ENCODE peak calls at places on chromosomes 5 and 9, in nine cellular contexts. L, Q, A, H, N, Y, X, M and V are unnamed samples.

GRCh38 chr5:54022156-54022685 is 288.2 kb downstream of the ARL15 start:
- DNase-seq in A (no peak), L (no peak), M (no peak), X (no peak), N (no peak), Q (no peak), Y (no peak), H (no peak), V (no peak)

GRCh38 chr5:32790411-32790951 is 79.4 kb downstream of the NPR3 start:
- DNase-seq in Q (no peak), L (no peak), N (no peak), Y (peak), H (no peak), X (no peak), A (no peak), M (no peak), V (peak)

GRCh38 chr5:31954091-31954490 is 220.0 kb downstream of the GOLPH3 start:
- DNase-seq in Y (peak), N (no peak), L (no peak), H (no peak), X (no peak), Q (no peak), A (no peak), M (no peak), V (no peak)

GRCh38 chr5:17132444-17133083 is 84.9 kb upstream of the BASP1 start:
- DNase-seq in X (peak), Q (peak), H (no peak), M (no peak), A (no peak), Y (peak), N (no peak), L (peak), V (peak)

GRCh38 chr9:136152543-136152866 is 33.8 kb upstream of the TMEM250 start:
- DNase-seq in X (no peak), Y (no peak), L (no peak), A (no peak), H (no peak), M (no peak), Q (no peak), N (no peak), V (no peak)

GRCh38 chr5:377326-377981 is 55.9 kb downstream of the AHRR start:
- DNase-seq in N (no peak), M (no peak), L (no peak), Q (no peak), Y (no peak), H (no peak), A (peak), X (no peak), V (no peak)

GRCh38 chr5:151682240-151682639 is 4.5 kb downstream of the SPARC start:
- DNase-seq in X (no peak), Q (peak), A (no peak), Y (peak), M (no peak), N (no peak), H (no peak), L (no peak), V (no peak)

GRCh38 chr9:130426883-130427282 is 17.9 kb upstream of the ASS1 start:
- DNase-seq in H (peak), N (no peak), A (no peak), Y (peak), M (no peak), X (peak), Q (no peak), L (peak), V (no peak)

GRCh38 chr5:119269061-119269579 is 86.7 kb upstream of the TNFAIP8 start:
- DNase-seq in A (peak), L (peak), H (peak), N (no peak), Y (peak), M (no peak), X (peak), Q (peak), V (peak)

GRCh38 chr5:51618234-51618633 is 235.0 kb downstream of the ISL1 start:
- DNase-seq in H (no peak), N (no peak), X (no peak), A (no peak), Y (no peak), L (no peak), Q (no peak), M (no peak), V (peak)

GRCh38 chr9:543478-543877 is 298.0 kb upstream of the DMRT1 start:
- DNase-seq in Q (no peak), L (no peak), H (no peak), Y (no peak), M (no peak), N (no peak), X (no peak), A (no peak), V (no peak)

GRCh38 chr9:6218099-6218502 is 2.5 kb downstream of the IL33 start:
- DNase-seq in H (no peak), X (peak), A (no peak), Y (no peak), M (no peak), L (no peak), Q (no peak), N (no peak), V (peak)

GRCh38 chr9:17462869-17463464 is 115.9 kb upstream of the SH3GL2 start:
- DNase-seq in M (no peak), H (peak), Q (peak), X (peak), N (no peak), A (no peak), Y (peak), L (peak), V (peak)

GRCh38 chr5:142445266-142445665 is 120.4 kb upstream of the SPRY4 start:
- DNase-seq in A (no peak), Q (peak), M (no peak), H (no peak), X (peak), Y (peak), N (no peak), L (no peak), V (no peak)

GRCh38 chr5:72871358-72872024 is 55.0 kb downstream of the TNPO1 start:
- DNase-seq in N (no peak), Q (no peak), M (no peak), L (no peak), H (no peak), X (peak), Y (no peak), A (no peak), V (peak)

GRCh38 chr9:74960548-74960947 is 7.8 kb upstream of the C9orf40 start:
- DNase-seq in A (no peak), H (no peak), Q (no peak), M (no peak), X (peak), L (no peak), N (no peak), Y (peak), V (no peak)

GRCh38 chr5:94376672-94377345 is 241.6 kb downstream of the KIAA0825 start:
- DNase-seq in H (peak), A (no peak), X (peak), N (no peak), Q (no peak), L (no peak), M (no peak), Y (no peak), V (peak)

GRCh38 chr5:56693220-56693579 is 122.1 kb upstream of the MAP3K1 start:
- DNase-seq in M (no peak), A (no peak), H (no peak), N (no peak), Q (no peak), Y (no peak), X (no peak), L (no peak), V (no peak)

GRCh38 chr9:25702536-25702935 is 24.3 kb upstream of the TUSC1 start:
- DNase-seq in H (no peak), X (no peak), Y (no peak), L (no peak), A (no peak), N (no peak), M (no peak), Q (no peak), V (no peak)

GRCh38 chr9:22452415-22453010 is 5.9 kb downstream of the DMRTA1 start:
- DNase-seq in Q (peak), L (peak), H (no peak), A (peak), N (no peak), M (peak), Y (peak), X (peak), V (peak)

GRCh38 chr5:77871946-77872345 is 95.8 kb upstream of the TBCA start:
- DNase-seq in H (no peak), N (no peak), A (no peak), X (no peak), L (no peak), Q (no peak), M (no peak), Y (no peak), V (no peak)

GRCh38 chr9:19028835-19029451 is 4.1 kb downstream of the SAXO1 start:
- DNase-seq in H (peak), Q (peak), Y (peak), L (peak), N (no peak), A (peak), M (no peak), X (peak), V (peak)

GRCh38 chr9:72828281-72828731 is 124.5 kb downstream of the ALDH1A1 start:
- DNase-seq in X (peak), L (no peak), A (no peak), H (no peak), M (no peak), Y (peak), Q (peak), N (no peak), V (peak)

GRCh38 chr5:131595088-131596033 is 39.7 kb downstream of the RAPGEF6 start:
- DNase-seq in Y (no peak), A (no peak), L (no peak), Q (no peak), H (no peak), N (no peak), X (no peak), M (no peak), V (no peak)

GRCh38 chr5:28779161-28779754 is 1740.9 kb upstream of the CDH9 start:
- DNase-seq in M (no peak), N (no peak), H (no peak), A (no peak), Q (no peak), Y (no peak), X (peak), L (peak), V (peak)

GRCh38 chr5:127396490-127397155 is 106.0 kb downstream of the MEGF10 start:
- DNase-seq in M (no peak), A (no peak), H (no peak), Y (no peak), X (no peak), Q (no peak), L (no peak), N (no peak), V (no peak)

GRCh38 chr5:127176769-127177168 is 103.5 kb upstream of the C5orf63 start:
- DNase-seq in L (no peak), A (no peak), Q (no peak), N (no peak), X (no peak), Y (no peak), M (no peak), H (peak), V (peak)

GRCh38 chr5:27472875-27473274 is 434.5 kb upstream of the CDH9 start:
- DNase-seq in Y (no peak), X (peak), L (no peak), N (no peak), M (no peak), A (no peak), H (no peak), Q (peak), V (no peak)

GRCh38 chr9:130212543-130213297 is 40.5 kb downstream of the NCS1 start:
- DNase-seq in N (no peak), H (no peak), Q (no peak), X (no peak), M (no peak), A (no peak), L (no peak), Y (no peak), V (no peak)

GRCh38 chr9:135410831-135411473 is 68.6 kb upstream of the PPP1R26 start:
- DNase-seq in H (no peak), M (no peak), L (no peak), Q (no peak), Y (no peak), X (peak), N (no peak), A (no peak), V (no peak)

GRCh38 chr9:99416007-99416406 is 193.9 kb downstream of the SEC61B start:
- DNase-seq in A (no peak), H (no peak), M (no peak), L (no peak), Q (no peak), X (peak), Y (no peak), N (no peak), V (no peak)

GRCh38 chr5:127830829-127831598 is 127.8 kb downstream of the CCDC192 start:
- DNase-seq in N (no peak), A (no peak), H (no peak), Q (no peak), X (no peak), M (no peak), Y (no peak), L (no peak), V (no peak)

GRCh38 chr9:114688388-114688787 is 6.4 kb upstream of the TEX48 start:
- DNase-seq in L (no peak), Y (no peak), M (no peak), X (no peak), A (no peak), Q (no peak), N (no peak), H (no peak), V (no peak)

GRCh38 chr9:13113201-13113600 is 166.3 kb downstream of the MPDZ start:
- DNase-seq in A (no peak), Q (no peak), N (no peak), X (peak), H (no peak), L (no peak), M (no peak), Y (peak), V (peak)

GRCh38 chr5:5126444-5126843 is 13.7 kb upstream of the ADAMTS16 start:
- DNase-seq in H (no peak), A (no peak), M (no peak), Q (peak), X (peak), Y (peak), L (no peak), N (no peak), V (peak)

GRCh38 chr5:107669543-107670027 is 1.2 kb downstream of the EFNA5 start:
- DNase-seq in Y (peak), Q (no peak), A (peak), X (peak), M (no peak), H (peak), N (no peak), L (peak), V (peak)